ENCODE peak calls at places on chromosome 13, in four cellular contexts. F is adrenal gland, K is GM23338, M is heart right ventricle. C is an unnamed sample.

GRCh38 chr13:114264886-114265611 is 16.4 kb upstream of the UPF3A start:
- DNase-seq in K (no peak), M (no peak), F (no peak), C (no peak)

GRCh38 chr13:111662451-111662850 is 342.0 kb downstream of the TEX29 start:
- DNase-seq in M (no peak), F (no peak), K (no peak), C (peak; percentile 30)

GRCh38 chr13:79307866-79308298 is 98.2 kb downstream of the RBM26 start:
- DNase-seq in M (no peak), K (peak; percentile 18), F (no peak), C (no peak)

GRCh38 chr13:95505265-95505664 is 47.3 kb upstream of the CLDN10 start:
- DNase-seq in K (peak; percentile 67), M (peak; percentile 19), F (no peak), C (no peak)

GRCh38 chr13:113979791-113980471 is 6.1 kb upstream of the C13orf46 start:
- DNase-seq in K (no peak), M (no peak), F (no peak), C (no peak)

GRCh38 chr13:25607096-25607495 is 235.3 kb downstream of the ATP8A2 start:
- DNase-seq in K (no peak), M (no peak), F (no peak), C (no peak)

GRCh38 chr13:102693781-102694180 is 1.1 kb downstream of the METTL21C start:
- DNase-seq in K (no peak), M (no peak), F (no peak), C (no peak)

GRCh38 chr13:20702530-20702929 is 969 bp upstream of the IL17D start:
- DNase-seq in F (no peak), K (no peak), M (no peak), C (no peak)

GRCh38 chr13:37211542-37211941 is 106.1 kb upstream of the CSNK1A1L start:
- DNase-seq in F (no peak), M (no peak), K (peak; percentile 8), C (no peak)

GRCh38 chr13:45863716-45864590 is 12.4 kb upstream of the SIAH3 start:
- DNase-seq in F (no peak), K (peak; percentile 37), M (no peak), C (no peak)

GRCh38 chr13:42549555-42549941 is 24.4 kb upstream of the TNFSF11 start:
- DNase-seq in M (no peak), K (no peak), F (no peak), C (no peak)

GRCh38 chr13:32894589-32895001 is 121.6 kb upstream of the KL start:
- DNase-seq in F (no peak), K (no peak), M (no peak), C (no peak)

GRCh38 chr13:49214917-49215376 is 5.2 kb upstream of the MLNR start:
- DNase-seq in F (peak; percentile 68), M (no peak), K (peak; percentile 72), C (no peak)

GRCh38 chr13:41345165-41345920 is 34.3 kb downstream of the NAA16 start:
- DNase-seq in F (no peak), K (no peak), M (no peak), C (no peak)
- H3K27ac ChIP-seq in F (peak overlapping the region; percentile 65), K (no peak overlapping the region), M (peak overlapping the region; percentile 21), C (peak overlapping the region; percentile 54)

GRCh38 chr13:51237887-51238286 is 15.7 kb downstream of the FAM124A start:
- DNase-seq in K (no peak), M (no peak), F (no peak), C (no peak)

GRCh38 chr13:51235756-51236564 is 13.8 kb downstream of the FAM124A start:
- DNase-seq in K (peak; percentile 36), M (no peak), F (no peak), C (no peak)

GRCh38 chr13:51233117-51233826 is 11.1 kb downstream of the FAM124A start:
- DNase-seq in M (no peak), K (no peak), F (no peak), C (no peak)

GRCh38 chr13:51234676-51235075 is 12.5 kb downstream of the FAM124A start:
- DNase-seq in M (no peak), K (no peak), F (no peak), C (no peak)

GRCh38 chr13:51235186-51235585 is 13.0 kb downstream of the FAM124A start:
- DNase-seq in K (no peak), F (no peak), M (no peak), C (no peak)
- H3K27ac ChIP-seq in K (peak overlapping the region; percentile 22), F (no peak overlapping the region), M (no peak overlapping the region), C (peak overlapping the region; percentile 2)

DNA sequence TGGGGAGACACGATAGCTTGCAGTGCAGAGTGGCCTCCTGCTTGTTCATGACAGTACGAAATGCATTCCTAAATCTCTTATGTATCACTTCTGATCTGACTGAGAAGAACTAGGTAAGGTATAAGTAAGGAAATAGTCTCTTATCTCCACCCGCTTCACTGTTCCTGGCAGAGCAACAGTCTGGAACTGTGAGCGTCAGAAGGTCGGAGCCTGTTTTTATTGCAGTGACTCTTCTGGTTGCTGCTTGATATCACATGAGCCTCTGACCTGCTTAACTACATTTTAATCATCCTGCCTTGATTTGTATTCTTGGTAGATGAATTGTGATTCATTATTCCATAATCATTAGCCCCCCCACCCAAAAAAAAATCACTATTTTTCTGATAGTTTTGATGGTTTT is 69.0 kb downstream of the COL4A2 start:
- DNase-seq in M (no peak), K (no peak), F (peak; percentile 68), C (no peak)
- H3K27ac ChIP-seq in M (peak overlapping the region; percentile 31), K (no peak overlapping the region), F (no peak overlapping the region), C (peak overlapping the region; percentile 66)

DNA sequence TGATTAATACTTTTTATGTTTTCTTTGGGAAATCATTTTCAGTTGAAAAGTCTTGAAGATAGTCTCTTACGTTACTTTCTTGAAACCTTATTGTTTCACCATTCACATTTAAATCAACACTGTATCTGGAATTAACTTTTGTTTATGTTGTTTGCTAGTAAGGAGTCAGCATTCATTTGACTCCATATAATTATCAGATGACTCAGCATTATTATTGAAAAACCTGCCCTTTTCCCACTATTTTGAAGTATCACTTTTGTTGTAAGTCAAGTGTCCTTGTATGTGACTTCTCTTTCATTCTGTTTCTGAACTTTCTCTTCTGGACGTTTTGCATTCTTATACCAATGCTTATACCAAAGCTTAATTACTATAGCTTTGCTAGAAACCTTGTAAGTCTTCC is 186.1 kb upstream of the KLF12 start:
- DNase-seq in F (no peak), M (no peak), K (no peak), C (no peak)
- H3K27ac ChIP-seq in F (no peak overlapping the region), M (no peak overlapping the region), K (no peak overlapping the region), C (no peak overlapping the region)

GRCh38 chr13:73997964-73998363 is 136.2 kb downstream of the KLF12 start:
- DNase-seq in M (no peak), F (no peak), K (no peak), C (no peak)
- H3K27ac ChIP-seq in M (no peak overlapping the region), F (no peak overlapping the region), K (no peak overlapping the region), C (no peak overlapping the region)

DNA sequence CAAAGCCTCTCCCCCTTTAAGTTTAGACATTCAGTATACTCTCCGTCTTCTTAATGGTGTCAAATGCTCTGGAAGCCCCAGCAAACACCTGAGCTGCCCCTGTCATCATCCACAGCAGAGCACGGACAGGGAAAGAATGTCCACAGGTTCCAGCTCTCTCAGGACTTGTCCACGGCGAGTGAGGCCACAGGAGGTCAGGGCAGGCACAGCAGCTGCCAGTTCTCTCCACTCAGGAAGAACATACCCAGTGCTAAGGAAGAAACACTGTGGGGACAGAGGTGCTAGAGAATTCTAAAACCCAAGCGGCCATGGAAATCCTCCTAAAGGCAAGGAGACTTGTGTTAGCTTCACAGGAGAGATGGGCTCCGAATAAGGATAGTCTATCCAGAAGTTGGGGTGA is 132.0 kb upstream of the SERP2 start:
- DNase-seq in M (no peak), K (no peak), F (no peak), C (no peak)
- H3K27ac ChIP-seq in M (no peak overlapping the region), K (no peak overlapping the region), F (no peak overlapping the region), C (no peak overlapping the region)

GRCh38 chr13:23639672-23640275 is 69.6 kb downstream of the TNFRSF19 start:
- DNase-seq in K (no peak), F (no peak), M (no peak), C (no peak)

GRCh38 chr13:23634897-23635296 is 64.7 kb downstream of the TNFRSF19 start:
- DNase-seq in K (peak; percentile 51), F (no peak), M (no peak), C (no peak)

GRCh38 chr13:23636360-23636759 is 66.1 kb downstream of the TNFRSF19 start:
- DNase-seq in M (no peak), K (no peak), F (no peak), C (no peak)

GRCh38 chr13:23642110-23642509 is 71.9 kb downstream of the TNFRSF19 start:
- DNase-seq in M (no peak), K (no peak), F (no peak), C (no peak)

GRCh38 chr13:23637813-23638212 is 67.6 kb downstream of the TNFRSF19 start:
- DNase-seq in F (no peak), K (peak; percentile 61), M (peak; percentile 34), C (peak; percentile 38)
- H3K27ac ChIP-seq in F (no peak overlapping the region), K (no peak overlapping the region), M (peak overlapping the region; percentile 16), C (peak overlapping the region; percentile 12)

C was measured in left ventricle myocardium inferior.